ENCODE peak calls at places on chromosomes 12 and 14, in six cellular contexts. N is right cardiac atrium, U is lower lobe of right lung, D is kidney, K is breast epithelium, O is esophagus muscularis mucosa. Q is an unnamed sample.

GRCh38 chr14:60508707-60509437 is at the start of gene SIX6:
- DNase-seq in N (peak; percentile 38), D (no peak), U (no peak), O (no peak), K (no peak), Q (no peak)

GRCh38 chr12:64824500-64825142 is at the start of gene TBC1D30:
- DNase-seq in U (peak; percentile 51), D (peak; percentile 78), O (peak; percentile 85), K (no peak), N (peak; percentile 66), Q (no peak)

GRCh38 chr14:90715993-90716392 is 100.2 kb downstream of the TTC7B start:
- DNase-seq in N (no peak), K (no peak), D (no peak), O (no peak), U (no peak), Q (no peak)

GRCh38 chr14:80300351-80300750 is 89.0 kb upstream of the DIO2 start:
- DNase-seq in O (no peak), U (no peak), N (no peak), D (no peak), K (no peak), Q (no peak)

GRCh38 chr12:110885152-110885840 is 35.1 kb downstream of the MYL2 start:
- DNase-seq in D (no peak), O (no peak), K (no peak), N (no peak), U (no peak), Q (no peak)

GRCh38 chr12:89499857-89500256 is 24.7 kb downstream of the GALNT4 start:
- DNase-seq in N (peak; percentile 56), D (no peak), U (no peak), O (peak; percentile 87), K (no peak), Q (no peak)

GRCh38 chr14:59882957-59883356 is 12.4 kb upstream of the RTN1 start:
- DNase-seq in K (no peak), O (no peak), U (no peak), N (no peak), D (no peak), Q (no peak)

GRCh38 chr14:91350813-91351507 is 66.7 kb downstream of the CCDC88C start:
- DNase-seq in O (no peak), D (no peak), N (no peak), K (no peak), U (peak; percentile 20), Q (no peak)

GRCh38 chr12:105368047-105368646 is 37.7 kb downstream of the C12orf75 start:
- DNase-seq in D (no peak), U (no peak), K (no peak), O (no peak), N (no peak), Q (no peak)

GRCh38 chr12:22729898-22730443 is 105.0 kb downstream of the ETNK1 start:
- DNase-seq in D (no peak), O (no peak), U (no peak), N (no peak), K (no peak), Q (no peak)

GRCh38 chr12:84904051-84904450 is 8.5 kb downstream of the SLC6A15 start:
- DNase-seq in N (no peak), O (no peak), K (no peak), D (no peak), U (no peak), Q (no peak)

GRCh38 chr14:68564826-68565760 is 227.8 kb downstream of the ZFP36L1 start:
- DNase-seq in D (no peak), N (no peak), U (no peak), K (no peak), O (no peak), Q (no peak)

GRCh38 chr12:11658796-11659195 is 9.3 kb downstream of the ETV6 start:
- DNase-seq in N (no peak), U (no peak), O (no peak), K (no peak), D (no peak), Q (no peak)

GRCh38 chr14:99136401-99136800 is 135.6 kb downstream of the BCL11B start:
- DNase-seq in D (peak; percentile 15), K (no peak), N (no peak), U (no peak), O (peak; percentile 80), Q (no peak)

DNA sequence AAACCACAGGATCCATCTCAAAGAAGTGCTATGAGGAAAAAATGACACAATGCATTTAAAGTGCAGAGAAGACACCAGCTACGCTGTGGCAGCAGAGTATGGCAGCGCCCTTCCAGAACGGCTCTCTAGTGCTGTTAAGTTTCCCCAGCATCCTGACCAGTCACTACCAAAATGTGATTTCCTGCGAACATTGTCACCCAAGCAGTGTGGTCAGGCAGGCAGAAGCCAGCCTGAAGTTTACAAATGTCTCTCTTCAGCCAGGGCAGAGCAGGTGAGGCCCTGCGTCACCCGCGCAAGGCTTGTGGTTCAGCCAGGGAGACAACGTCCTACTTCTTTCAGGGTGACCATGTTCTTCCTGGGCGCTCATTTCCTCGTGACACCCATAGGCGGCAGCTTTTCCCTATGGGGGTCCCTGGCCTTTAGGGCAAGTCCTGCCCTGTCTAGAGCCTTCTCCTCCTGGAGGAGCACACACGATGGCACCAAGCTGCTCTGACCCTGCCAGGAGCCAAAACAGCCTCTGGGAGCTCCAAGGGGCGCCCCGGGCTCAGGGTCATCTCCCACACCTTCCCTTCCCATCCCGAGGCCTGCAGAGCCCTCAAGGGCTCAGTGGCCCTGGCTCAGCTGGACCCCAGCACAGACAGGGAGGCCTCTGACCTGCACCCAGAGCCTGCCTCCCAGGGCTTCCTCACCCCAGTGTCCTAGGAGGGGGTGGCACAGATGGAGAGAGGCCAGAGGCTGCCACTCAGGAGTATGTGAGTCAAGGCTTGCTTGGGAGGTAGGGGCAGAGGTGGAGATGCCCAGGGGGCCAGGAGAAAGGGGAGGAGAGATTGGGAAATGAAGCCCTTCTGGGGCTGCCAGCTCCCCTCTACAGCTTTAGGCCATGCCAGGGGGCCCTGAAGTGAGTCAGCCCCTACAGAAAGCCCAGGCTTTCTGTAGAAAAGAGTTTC is 41.9 kb downstream of the PSMA6 start:
- DNase-seq in K (no peak), N (no peak), U (no peak), D (no peak), O (no peak), Q (no peak)
- H3K27ac ChIP-seq in K (peak overlapping the region; percentile 89), N (no peak overlapping the region), U (peak overlapping the region; percentile 92), D (peak overlapping the region; percentile 48), O (peak overlapping the region; percentile 92), Q (peak overlapping the region; percentile 91)

GRCh38 chr14:103716091-103716801 is 636 bp downstream of the ZFYVE21 start:
- DNase-seq in N (peak; percentile 79), K (no peak), O (no peak), D (peak; percentile 87), U (peak; percentile 72), Q (no peak)

GRCh38 chr14:103715052-103716000 is at the start of the genes XRCC3 and ZFYVE21:
- DNase-seq in N (peak; percentile 100), D (peak; percentile 100), U (peak; percentile 100), O (peak; percentile 100), K (peak; percentile 100), Q (peak; percentile 99)

GRCh38 chr14:103714063-103714724 is 1.1 kb downstream of the XRCC3 start:
- DNase-seq in O (no peak), N (no peak), D (no peak), K (no peak), U (no peak), Q (no peak)

GRCh38 chr14:103718572-103718971 is 3.0 kb downstream of the ZFYVE21 start:
- DNase-seq in O (no peak), K (no peak), D (no peak), N (no peak), U (no peak), Q (no peak)

GRCh38 chr14:103716899-103717411 is 1.3 kb downstream of the ZFYVE21 start:
- DNase-seq in K (no peak), U (no peak), N (no peak), D (no peak), O (no peak), Q (no peak)
- H3K27ac ChIP-seq in K (no peak overlapping the region), U (no peak overlapping the region), N (no peak overlapping the region), D (no peak overlapping the region), O (peak overlapping the region; percentile 98), Q (no peak overlapping the region)

GRCh38 chr12:31647106-31647505 is 12.4 kb upstream of the ETFBKMT start:
- DNase-seq in N (no peak), K (no peak), D (no peak), U (no peak), O (no peak), Q (no peak)
- H3K27ac ChIP-seq in N (no peak overlapping the region), K (peak overlapping the region; percentile 60), D (no peak overlapping the region), U (no peak overlapping the region), O (no peak overlapping the region), Q (no peak overlapping the region)

DNA sequence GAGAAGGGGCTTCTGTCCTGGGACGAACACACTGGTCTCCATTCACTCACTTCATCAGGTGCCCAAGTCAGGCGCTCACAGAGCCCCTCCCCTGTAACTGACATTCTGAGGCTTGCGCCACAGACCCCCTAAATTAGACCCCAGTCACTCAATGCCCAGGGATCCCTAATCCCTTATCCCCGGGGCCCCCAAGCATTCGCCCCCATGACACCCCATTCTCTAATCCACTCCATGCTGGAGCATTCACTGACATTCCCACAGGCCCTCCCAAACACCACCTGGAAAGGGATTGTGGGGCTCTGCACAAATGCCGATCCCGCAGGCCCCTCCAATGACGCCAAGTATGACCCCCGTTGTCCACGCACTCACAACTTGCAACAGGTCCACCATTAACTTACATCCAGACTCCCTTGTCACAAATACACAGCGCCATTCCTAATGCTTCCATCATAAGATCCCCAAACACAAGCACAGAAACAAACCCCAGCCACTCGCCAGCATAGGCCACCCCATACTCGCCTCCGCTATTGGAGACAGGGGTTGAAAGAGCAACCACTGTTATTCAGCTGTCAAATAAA is 1.5 kb downstream of the ZNF605 start:
- DNase-seq in N (no peak), O (no peak), D (no peak), U (no peak), K (no peak), Q (no peak)
- H3K27ac ChIP-seq in N (peak overlapping the region; percentile 95), O (peak overlapping the region; percentile 91), D (no peak overlapping the region), U (peak overlapping the region; percentile 94), K (peak overlapping the region; percentile 81), Q (no peak overlapping the region)

GRCh38 chr14:34231626-34232025 is 230.4 kb downstream of the SPTSSA start:
- DNase-seq in K (no peak), U (no peak), N (peak; percentile 43), D (no peak), O (peak; percentile 75), Q (no peak)

GRCh38 chr14:34229140-34229539 is 232.9 kb downstream of the SPTSSA start:
- DNase-seq in O (no peak), D (no peak), N (no peak), K (no peak), U (no peak), Q (no peak)

GRCh38 chr14:34232790-34233189 is 229.2 kb downstream of the SPTSSA start:
- DNase-seq in D (no peak), O (peak; percentile 21), N (no peak), K (no peak), U (no peak), Q (no peak)

GRCh38 chr14:34227834-34228662 is 234.0 kb downstream of the SPTSSA start:
- DNase-seq in D (peak; percentile 74), K (peak; percentile 63), O (no peak), N (peak; percentile 80), U (peak; percentile 59), Q (no peak)

DNA sequence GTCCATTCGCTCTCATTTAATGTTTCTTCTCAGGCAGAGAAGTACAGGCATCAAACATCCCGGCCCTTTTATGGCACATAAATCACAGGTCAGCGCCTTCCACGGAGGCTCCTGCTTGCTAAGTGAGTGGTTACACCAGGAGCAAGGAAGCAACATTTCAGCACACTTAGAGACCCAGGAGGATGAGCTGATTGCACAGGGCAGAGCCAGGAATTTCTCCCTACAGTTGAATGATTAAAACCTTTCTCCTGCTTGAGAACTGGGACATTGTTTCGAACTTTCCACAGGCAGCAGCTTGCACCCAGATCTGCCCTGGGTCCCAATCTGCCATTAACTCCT is 233.4 kb downstream of the SPTSSA start:
- DNase-seq in O (no peak), K (no peak), N (no peak), D (no peak), U (no peak), Q (no peak)
- H3K27ac ChIP-seq in O (peak overlapping the region; percentile 53), K (no peak overlapping the region), N (no peak overlapping the region), D (no peak overlapping the region), U (no peak overlapping the region), Q (no peak overlapping the region)

Q was measured in vagina.